ENCODE peak calls at places on chromosomes 5 and 9, in eight cellular contexts. One of them, this sample, is unnamed. For H3K27me3, the result is how much of the 10 kb centered on the place peaks cover.

GRCh38 chr9:109910616-109911568 is 130.9 kb downstream of the PALM2AKAP2 start:
- DNase-seq in mesendoderm: no peak
- DNase-seq in IMR-90: peak
- DNase-seq in uterus: no peak
- DNase-seq in dorsolateral prefrontal cortex: no peak
- DNase-seq in heart left ventricle: peak
- DNase-seq in colonic mucosa: peak
- DNase-seq in astrocyte: peak
- DNase-seq in this sample: peak

GRCh38 chr5:111198281-111198948 is 25.8 kb upstream of the CAMK4 start:
- DNase-seq in colonic mucosa: no peak
- DNase-seq in IMR-90: no peak
- DNase-seq in astrocyte: no peak
- DNase-seq in mesendoderm: no peak
- DNase-seq in uterus: no peak
- DNase-seq in heart left ventricle: no peak
- DNase-seq in dorsolateral prefrontal cortex: no peak
- DNase-seq in this sample: no peak

GRCh38 chr5:7815757-7816534 is 35.0 kb downstream of the CFAP90 start:
- DNase-seq in dorsolateral prefrontal cortex: peak
- DNase-seq in colonic mucosa: peak
- DNase-seq in IMR-90: peak
- DNase-seq in uterus: peak
- DNase-seq in astrocyte: peak
- DNase-seq in mesendoderm: peak
- DNase-seq in heart left ventricle: peak
- DNase-seq in this sample: peak

GRCh38 chr5:132095077-132095744 is 21.6 kb downstream of the CSF2 start:
- DNase-seq in IMR-90: no peak
- DNase-seq in mesendoderm: no peak
- DNase-seq in colonic mucosa: no peak
- DNase-seq in heart left ventricle: no peak
- DNase-seq in uterus: no peak
- DNase-seq in dorsolateral prefrontal cortex: no peak
- DNase-seq in astrocyte: no peak
- DNase-seq in this sample: no peak

GRCh38 chr5:145680169-145680568 is 155.0 kb downstream of the PRELID2 start:
- DNase-seq in astrocyte: no peak
- DNase-seq in colonic mucosa: no peak
- DNase-seq in heart left ventricle: no peak
- DNase-seq in mesendoderm: peak
- DNase-seq in uterus: no peak
- DNase-seq in dorsolateral prefrontal cortex: no peak
- DNase-seq in IMR-90: no peak
- DNase-seq in this sample: no peak

GRCh38 chr9:25936031-25936430 is 257.8 kb upstream of the TUSC1 start:
- DNase-seq in colonic mucosa: no peak
- DNase-seq in IMR-90: no peak
- DNase-seq in uterus: no peak
- DNase-seq in dorsolateral prefrontal cortex: no peak
- DNase-seq in heart left ventricle: no peak
- DNase-seq in mesendoderm: no peak
- DNase-seq in astrocyte: no peak
- DNase-seq in this sample: no peak

GRCh38 chr5:173314166-173314952 is 13.9 kb downstream of the STC2 start:
- DNase-seq in dorsolateral prefrontal cortex: no peak
- DNase-seq in IMR-90: peak
- DNase-seq in heart left ventricle: no peak
- DNase-seq in uterus: no peak
- DNase-seq in mesendoderm: no peak
- DNase-seq in astrocyte: no peak
- DNase-seq in colonic mucosa: no peak
- DNase-seq in this sample: no peak

GRCh38 chr9:35645736-35646582 is 4.8 kb downstream of the SIT1 start:
- DNase-seq in heart left ventricle: peak
- DNase-seq in astrocyte: peak
- DNase-seq in uterus: peak
- DNase-seq in dorsolateral prefrontal cortex: no peak
- DNase-seq in IMR-90: no peak
- DNase-seq in colonic mucosa: peak
- DNase-seq in mesendoderm: peak
- DNase-seq in this sample: no peak

GRCh38 chr5:61933787-61934626 is 372.0 kb upstream of the KIF2A start:
- DNase-seq in heart left ventricle: peak
- DNase-seq in mesendoderm: peak
- DNase-seq in dorsolateral prefrontal cortex: peak
- DNase-seq in colonic mucosa: peak
- DNase-seq in uterus: no peak
- DNase-seq in astrocyte: peak
- DNase-seq in IMR-90: peak
- DNase-seq in this sample: peak

GRCh38 chr9:38162332-38162985 is 93.4 kb upstream of the SHB start:
- DNase-seq in uterus: peak
- DNase-seq in IMR-90: no peak
- DNase-seq in colonic mucosa: no peak
- DNase-seq in mesendoderm: no peak
- DNase-seq in astrocyte: no peak
- DNase-seq in heart left ventricle: no peak
- DNase-seq in dorsolateral prefrontal cortex: no peak
- DNase-seq in this sample: no peak

GRCh38 chr9:4012446-4012845 is 287.4 kb downstream of the GLIS3 start:
- DNase-seq in uterus: no peak
- DNase-seq in IMR-90: no peak
- DNase-seq in heart left ventricle: no peak
- DNase-seq in colonic mucosa: no peak
- DNase-seq in astrocyte: peak
- DNase-seq in mesendoderm: no peak
- DNase-seq in dorsolateral prefrontal cortex: no peak
- DNase-seq in this sample: peak

GRCh38 chr5:132293992-132294727 is at the start of gene SLC22A4:
- DNase-seq in mesendoderm: peak
- DNase-seq in dorsolateral prefrontal cortex: peak
- DNase-seq in astrocyte: peak
- DNase-seq in colonic mucosa: peak
- DNase-seq in uterus: peak
- DNase-seq in IMR-90: peak
- DNase-seq in heart left ventricle: peak
- DNase-seq in this sample: peak

GRCh38 chr9:73683862-73684591 is 532.4 kb downstream of the ANXA1 start:
- DNase-seq in uterus: no peak
- DNase-seq in colonic mucosa: no peak
- DNase-seq in astrocyte: peak
- DNase-seq in IMR-90: no peak
- DNase-seq in mesendoderm: peak
- DNase-seq in dorsolateral prefrontal cortex: no peak
- DNase-seq in heart left ventricle: no peak
- DNase-seq in this sample: peak

GRCh38 chr9:110555971-110556370 is 23.6 kb downstream of the SVEP1 start:
- DNase-seq in astrocyte: peak
- DNase-seq in uterus: peak
- DNase-seq in IMR-90: peak
- DNase-seq in colonic mucosa: peak
- DNase-seq in mesendoderm: no peak
- DNase-seq in dorsolateral prefrontal cortex: no peak
- DNase-seq in heart left ventricle: peak
- DNase-seq in this sample: peak

GRCh38 chr9:79877943-79878612 is 306.3 kb downstream of the TLE4 start:
- DNase-seq in dorsolateral prefrontal cortex: no peak
- DNase-seq in uterus: no peak
- DNase-seq in colonic mucosa: no peak
- DNase-seq in mesendoderm: no peak
- DNase-seq in heart left ventricle: no peak
- DNase-seq in IMR-90: no peak
- DNase-seq in astrocyte: no peak
- DNase-seq in this sample: no peak

GRCh38 chr9:74770508-74771261 is 117.0 kb downstream of the TRPM6 start:
- DNase-seq in colonic mucosa: no peak
- DNase-seq in uterus: no peak
- DNase-seq in heart left ventricle: no peak
- DNase-seq in dorsolateral prefrontal cortex: no peak
- DNase-seq in mesendoderm: peak
- DNase-seq in IMR-90: no peak
- DNase-seq in astrocyte: no peak
- DNase-seq in this sample: peak

GRCh38 chr5:53482717-53483638 is 2.5 kb downstream of the FST start:
- DNase-seq in astrocyte: no peak
- DNase-seq in colonic mucosa: peak
- DNase-seq in IMR-90: peak
- DNase-seq in uterus: peak
- DNase-seq in dorsolateral prefrontal cortex: no peak
- DNase-seq in mesendoderm: peak
- DNase-seq in heart left ventricle: peak
- DNase-seq in this sample: no peak

GRCh38 chr5:75818661-75819060 is 101.4 kb upstream of the POC5 start:
- DNase-seq in heart left ventricle: no peak
- DNase-seq in uterus: no peak
- DNase-seq in dorsolateral prefrontal cortex: no peak
- DNase-seq in astrocyte: no peak
- DNase-seq in colonic mucosa: no peak
- DNase-seq in mesendoderm: no peak
- DNase-seq in IMR-90: no peak
- DNase-seq in this sample: no peak

GRCh38 chr9:20319641-20320337 is 302.5 kb downstream of the MLLT3 start:
- DNase-seq in astrocyte: peak
- DNase-seq in mesendoderm: peak
- DNase-seq in IMR-90: peak
- DNase-seq in dorsolateral prefrontal cortex: no peak
- DNase-seq in heart left ventricle: no peak
- DNase-seq in uterus: no peak
- DNase-seq in colonic mucosa: no peak
- DNase-seq in this sample: no peak

GRCh38 chr5:35622974-35623373 is 5.3 kb downstream of the SPEF2 start:
- DNase-seq in uterus: no peak
- DNase-seq in astrocyte: no peak
- DNase-seq in mesendoderm: no peak
- DNase-seq in heart left ventricle: no peak
- DNase-seq in colonic mucosa: no peak
- DNase-seq in IMR-90: no peak
- DNase-seq in dorsolateral prefrontal cortex: no peak
- DNase-seq in this sample: no peak

GRCh38 chr5:35617435-35618296 is at the start of gene SPEF2:
- DNase-seq in dorsolateral prefrontal cortex: peak
- DNase-seq in astrocyte: peak
- DNase-seq in colonic mucosa: peak
- DNase-seq in IMR-90: peak
- DNase-seq in mesendoderm: peak
- DNase-seq in heart left ventricle: peak
- DNase-seq in uterus: peak
- DNase-seq in this sample: peak

GRCh38 chr5:35618297-35618636 is 604 bp downstream of the SPEF2 start:
- DNase-seq in dorsolateral prefrontal cortex: no peak
- DNase-seq in IMR-90: no peak
- DNase-seq in colonic mucosa: no peak
- DNase-seq in astrocyte: no peak
- DNase-seq in heart left ventricle: no peak
- DNase-seq in uterus: no peak
- DNase-seq in mesendoderm: no peak
- DNase-seq in this sample: no peak

GRCh38 chr5:35618791-35619190 is 1.1 kb downstream of the SPEF2 start:
- DNase-seq in dorsolateral prefrontal cortex: no peak
- DNase-seq in mesendoderm: no peak
- DNase-seq in heart left ventricle: no peak
- DNase-seq in astrocyte: no peak
- DNase-seq in uterus: no peak
- DNase-seq in IMR-90: no peak
- DNase-seq in colonic mucosa: no peak
- DNase-seq in this sample: no peak

GRCh38 chr5:35617060-35617434 is 616 bp upstream of the SPEF2 start:
- DNase-seq in uterus: no peak
- DNase-seq in dorsolateral prefrontal cortex: no peak
- DNase-seq in heart left ventricle: no peak
- DNase-seq in astrocyte: no peak
- DNase-seq in colonic mucosa: no peak
- DNase-seq in IMR-90: no peak
- DNase-seq in mesendoderm: no peak
- DNase-seq in this sample: no peak
- H3K27ac ChIP-seq in uterus: peak
- H3K27ac ChIP-seq in dorsolateral prefrontal cortex: no peak
- H3K27ac ChIP-seq in heart left ventricle: peak
- H3K27ac ChIP-seq in astrocyte: no peak
- H3K27ac ChIP-seq in colonic mucosa: no peak
- H3K27ac ChIP-seq in IMR-90: no peak
- H3K27ac ChIP-seq in mesendoderm: no peak
- H3K27ac ChIP-seq in this sample: no peak

DNA sequence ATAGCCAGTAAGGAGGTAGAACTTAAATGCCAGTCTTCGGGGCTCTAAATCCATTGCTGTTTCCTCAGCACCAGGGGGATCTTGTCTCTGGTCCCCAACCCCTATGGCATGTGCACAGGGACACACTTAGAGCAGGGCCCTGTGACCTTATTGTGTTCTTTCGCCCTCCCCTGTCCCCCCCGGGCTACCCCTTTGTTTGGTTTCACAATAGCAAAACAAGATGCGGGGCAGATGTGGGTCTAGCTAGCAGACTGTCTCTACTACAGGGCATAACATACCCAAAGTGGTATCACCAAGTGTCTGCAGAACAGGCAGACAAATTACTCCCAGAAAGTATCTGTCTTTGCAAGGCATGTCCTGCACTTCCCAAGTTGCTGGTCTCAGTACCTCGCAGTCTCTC is 2.1 kb downstream of the FBLL1 start:
- DNase-seq in heart left ventricle: no peak
- DNase-seq in colonic mucosa: no peak
- DNase-seq in mesendoderm: no peak
- DNase-seq in IMR-90: no peak
- DNase-seq in astrocyte: no peak
- DNase-seq in dorsolateral prefrontal cortex: no peak
- DNase-seq in uterus: no peak
- DNase-seq in this sample: no peak
- H3K27me3 ChIP-seq in heart left ventricle: under half
- H3K27me3 ChIP-seq in colonic mucosa: under half
- H3K27me3 ChIP-seq in mesendoderm: under half
- H3K27me3 ChIP-seq in IMR-90: under half
- H3K27me3 ChIP-seq in astrocyte: under half
- H3K27me3 ChIP-seq in dorsolateral prefrontal cortex: under half
- H3K27me3 ChIP-seq in uterus: under half
- H3K27me3 ChIP-seq in this sample: under half

DNA sequence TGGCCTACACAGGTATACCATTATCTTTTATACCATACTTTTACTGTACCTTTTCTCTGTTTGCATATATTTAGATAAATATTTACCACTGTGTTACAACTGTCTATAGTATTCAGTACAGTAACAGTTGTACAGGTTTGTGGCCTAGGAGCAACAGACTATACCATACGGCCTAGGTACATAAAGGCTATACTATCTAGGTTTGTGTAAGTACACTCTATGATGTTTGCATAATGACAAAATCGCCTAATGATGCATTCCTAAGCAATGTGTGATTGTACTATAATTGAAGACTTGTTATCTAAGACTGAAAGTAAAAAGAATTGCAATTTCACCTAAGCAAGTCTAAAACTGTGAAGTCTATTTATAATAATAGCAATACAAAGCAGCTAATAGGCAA is 3.9 kb downstream of the C9orf72 start:
- DNase-seq in dorsolateral prefrontal cortex: no peak
- DNase-seq in astrocyte: no peak
- DNase-seq in heart left ventricle: no peak
- DNase-seq in colonic mucosa: no peak
- DNase-seq in IMR-90: no peak
- DNase-seq in uterus: no peak
- DNase-seq in mesendoderm: no peak
- DNase-seq in this sample: no peak
- H3K27ac ChIP-seq in dorsolateral prefrontal cortex: no peak
- H3K27ac ChIP-seq in astrocyte: no peak
- H3K27ac ChIP-seq in heart left ventricle: peak
- H3K27ac ChIP-seq in colonic mucosa: peak
- H3K27ac ChIP-seq in IMR-90: no peak
- H3K27ac ChIP-seq in uterus: no peak
- H3K27ac ChIP-seq in mesendoderm: no peak
- H3K27ac ChIP-seq in this sample: no peak

GRCh38 chr5:72607381-72607780 is 100.2 kb upstream of the ZNF366 start:
- DNase-seq in colonic mucosa: no peak
- DNase-seq in dorsolateral prefrontal cortex: no peak
- DNase-seq in uterus: no peak
- DNase-seq in astrocyte: no peak
- DNase-seq in mesendoderm: peak
- DNase-seq in IMR-90: no peak
- DNase-seq in heart left ventricle: no peak
- DNase-seq in this sample: no peak
- H3K27me3 ChIP-seq in colonic mucosa: under half
- H3K27me3 ChIP-seq in dorsolateral prefrontal cortex: under half
- H3K27me3 ChIP-seq in uterus: under half
- H3K27me3 ChIP-seq in astrocyte: under half
- H3K27me3 ChIP-seq in mesendoderm: under half
- H3K27me3 ChIP-seq in IMR-90: under half
- H3K27me3 ChIP-seq in heart left ventricle: under half
- H3K27me3 ChIP-seq in this sample: under half

This sample was measured in brain microvascular endothelial cell.